ENCODE peak calls at places on chromosome 1, in six cellular contexts. N is EL, O is D721Med, G is amygdala, W is activated T-cell treated with anti-CD3 and anti-CD28 coated beads for 48 hours, E is NCI-H146. M is an unnamed sample.

GRCh38 chr1:164510435-164510834 is 48.5 kb upstream of the PBX1 start:
- DNase-seq in N (peak), G (no peak), E (no peak), W (no peak), O (no peak), M (peak)

GRCh38 chr1:43549921-43550597 is 19.4 kb downstream of the PTPRF start:
- DNase-seq in G (no peak), W (no peak), N (no peak), E (peak), O (no peak), M (peak)

GRCh38 chr1:71638081-71638766 is 557.4 kb upstream of the ZRANB2 start:
- DNase-seq in O (no peak), N (peak), W (no peak), E (no peak), G (no peak), M (no peak)

GRCh38 chr1:112688781-112689193 is 14.3 kb downstream of the MOV10 start:
- DNase-seq in N (no peak), G (no peak), E (no peak), O (no peak), W (no peak), M (no peak)

GRCh38 chr1:150528196-150528595 is 12.6 kb downstream of the FALEC start:
- DNase-seq in N (peak), E (no peak), G (no peak), W (no peak), O (no peak), M (no peak)

GRCh38 chr1:206856674-206857464 is 8.6 kb upstream of the IL20 start:
- DNase-seq in O (no peak), E (no peak), N (no peak), G (no peak), W (no peak), M (peak)

GRCh38 chr1:182235952-182236650 is 155.5 kb downstream of the GLUL start:
- DNase-seq in W (no peak), N (no peak), E (peak), G (no peak), O (no peak), M (peak)

GRCh38 chr1:211327341-211327921 is 798 bp downstream of the TRAF5 start:
- DNase-seq in O (no peak), G (no peak), W (no peak), E (peak), N (peak), M (peak)

GRCh38 chr1:225911207-225912130 is 12.6 kb downstream of the PYCR2 start:
- DNase-seq in N (peak), O (no peak), W (peak), E (no peak), G (peak), M (no peak)

GRCh38 chr1:215156232-215156631 is 73.7 kb downstream of the KCNK2 start:
- DNase-seq in G (no peak), W (no peak), N (peak), O (no peak), E (no peak), M (no peak)

GRCh38 chr1:27391511-27392095 is 819 bp upstream of the GPR3 start:
- DNase-seq in G (no peak), W (peak), N (peak), E (peak), O (no peak), M (peak)

GRCh38 chr1:209800984-209801834 is 4.7 kb downstream of the IRF6 start:
- DNase-seq in E (no peak), O (no peak), W (no peak), G (no peak), N (no peak), M (no peak)

GRCh38 chr1:99727575-99728190 is 38.8 kb downstream of the FRRS1 start:
- DNase-seq in E (no peak), O (no peak), G (no peak), W (no peak), N (peak), M (no peak)